ENCODE peak calls at places on chromosome 6, in four cellular contexts. One of them, this sample, is unnamed.

GRCh38 chr6:42441059-42441471 is 10.7 kb downstream of the TRERF1 start:
- DNase-seq in hypothalamus: no peak
- DNase-seq in GM10248: no peak
- DNase-seq in effector memory CD4-positive, alpha-beta T cell: no peak
- DNase-seq in this sample: no peak

GRCh38 chr6:133814797-133815196 is 74.1 kb upstream of the TCF21 start:
- DNase-seq in GM10248: no peak
- DNase-seq in hypothalamus: no peak
- DNase-seq in effector memory CD4-positive, alpha-beta T cell: no peak
- DNase-seq in this sample: no peak

GRCh38 chr6:5866547-5867051 is 140.1 kb downstream of the NRN1 start:
- DNase-seq in effector memory CD4-positive, alpha-beta T cell: no peak
- DNase-seq in hypothalamus: no peak
- DNase-seq in GM10248: no peak
- DNase-seq in this sample: no peak

GRCh38 chr6:108904731-108905130 is 56.5 kb downstream of the ARMC2 start:
- DNase-seq in hypothalamus: no peak
- DNase-seq in effector memory CD4-positive, alpha-beta T cell: no peak
- DNase-seq in GM10248: peak; percentile 37
- DNase-seq in this sample: no peak

GRCh38 chr6:47044418-47044817 is 2.3 kb upstream of the ADGRF1 start:
- DNase-seq in GM10248: no peak
- DNase-seq in hypothalamus: no peak
- DNase-seq in effector memory CD4-positive, alpha-beta T cell: no peak
- DNase-seq in this sample: no peak

GRCh38 chr6:41488392-41489129 is 57.6 kb upstream of the FOXP4 start:
- DNase-seq in hypothalamus: no peak
- DNase-seq in effector memory CD4-positive, alpha-beta T cell: no peak
- DNase-seq in GM10248: peak; percentile 70
- DNase-seq in this sample: no peak

GRCh38 chr6:36623547-36624459 is 29.6 kb downstream of the SRSF3 start:
- DNase-seq in GM10248: peak; percentile 84
- DNase-seq in effector memory CD4-positive, alpha-beta T cell: peak; percentile 67
- DNase-seq in hypothalamus: peak; percentile 42
- DNase-seq in this sample: peak; percentile 76

GRCh38 chr6:14077193-14077853 is 40.2 kb upstream of the CD83 start:
- DNase-seq in hypothalamus: no peak
- DNase-seq in GM10248: no peak
- DNase-seq in effector memory CD4-positive, alpha-beta T cell: no peak
- DNase-seq in this sample: no peak

GRCh38 chr6:158018370-158018771 is 36.7 kb downstream of the SYNJ2 start:
- DNase-seq in effector memory CD4-positive, alpha-beta T cell: no peak
- DNase-seq in hypothalamus: no peak
- DNase-seq in GM10248: no peak
- DNase-seq in this sample: no peak

GRCh38 chr6:92122746-92123145 is 1296.6 kb downstream of the EPHA7 start:
- DNase-seq in GM10248: no peak
- DNase-seq in hypothalamus: no peak
- DNase-seq in effector memory CD4-positive, alpha-beta T cell: no peak
- DNase-seq in this sample: no peak

GRCh38 chr6:72322778-72323177 is 299.1 kb upstream of the KCNQ5 start:
- DNase-seq in effector memory CD4-positive, alpha-beta T cell: no peak
- DNase-seq in hypothalamus: no peak
- DNase-seq in GM10248: no peak
- DNase-seq in this sample: no peak

GRCh38 chr6:92577077-92577719 is 842.2 kb downstream of the EPHA7 start:
- DNase-seq in GM10248: no peak
- DNase-seq in hypothalamus: no peak
- DNase-seq in effector memory CD4-positive, alpha-beta T cell: no peak
- DNase-seq in this sample: no peak

GRCh38 chr6:135030056-135030473 is 24.6 kb downstream of the HBS1L start:
- DNase-seq in GM10248: peak; percentile 68
- DNase-seq in effector memory CD4-positive, alpha-beta T cell: no peak
- DNase-seq in hypothalamus: no peak
- DNase-seq in this sample: no peak

GRCh38 chr6:3471711-3472110 is 14.9 kb upstream of the SLC22A23 start:
- DNase-seq in effector memory CD4-positive, alpha-beta T cell: no peak
- DNase-seq in GM10248: no peak
- DNase-seq in hypothalamus: no peak
- DNase-seq in this sample: no peak

GRCh38 chr6:39402239-39402751 is 79.8 kb upstream of the KCNK16 start:
- DNase-seq in GM10248: no peak
- DNase-seq in effector memory CD4-positive, alpha-beta T cell: no peak
- DNase-seq in hypothalamus: no peak
- DNase-seq in this sample: no peak

GRCh38 chr6:134621858-134622257 is 303.9 kb upstream of the SGK1 start:
- DNase-seq in hypothalamus: no peak
- DNase-seq in GM10248: no peak
- DNase-seq in effector memory CD4-positive, alpha-beta T cell: no peak
- DNase-seq in this sample: no peak

GRCh38 chr6:18823782-18824386 is 436.7 kb downstream of the RNF144B start:
- DNase-seq in effector memory CD4-positive, alpha-beta T cell: no peak
- DNase-seq in hypothalamus: no peak
- DNase-seq in GM10248: no peak
- DNase-seq in this sample: peak; percentile 1

GRCh38 chr6:108260126-108260808 is 573 bp downstream of the SNX3 start:
- DNase-seq in GM10248: peak; percentile 58
- DNase-seq in hypothalamus: peak; percentile 29
- DNase-seq in effector memory CD4-positive, alpha-beta T cell: no peak
- DNase-seq in this sample: no peak

GRCh38 chr6:19638931-19639330 is 198.2 kb upstream of the ID4 start:
- DNase-seq in effector memory CD4-positive, alpha-beta T cell: no peak
- DNase-seq in GM10248: no peak
- DNase-seq in hypothalamus: no peak
- DNase-seq in this sample: no peak

GRCh38 chr6:1263850-1264377 is 48.0 kb upstream of the FOXQ1 start:
- DNase-seq in effector memory CD4-positive, alpha-beta T cell: no peak
- DNase-seq in GM10248: no peak
- DNase-seq in hypothalamus: no peak
- DNase-seq in this sample: no peak

GRCh38 chr6:158414900-158415299 is 102.6 kb downstream of the TULP4 start:
- DNase-seq in effector memory CD4-positive, alpha-beta T cell: no peak
- DNase-seq in hypothalamus: no peak
- DNase-seq in GM10248: no peak
- DNase-seq in this sample: no peak

GRCh38 chr6:35522660-35523658 is 10.3 kb upstream of the TULP1 start:
- DNase-seq in GM10248: peak; percentile 87
- DNase-seq in hypothalamus: no peak
- DNase-seq in effector memory CD4-positive, alpha-beta T cell: peak; percentile 67
- DNase-seq in this sample: peak; percentile 76

GRCh38 chr6:105359419-105360366 is 43.2 kb downstream of the PREP start:
- DNase-seq in GM10248: no peak
- DNase-seq in effector memory CD4-positive, alpha-beta T cell: no peak
- DNase-seq in hypothalamus: no peak
- DNase-seq in this sample: no peak

GRCh38 chr6:105204331-105204730 is 24.5 kb upstream of the POPDC3 start:
- DNase-seq in effector memory CD4-positive, alpha-beta T cell: no peak
- DNase-seq in GM10248: no peak
- DNase-seq in hypothalamus: no peak
- DNase-seq in this sample: no peak

GRCh38 chr6:90440586-90441338 is 144.1 kb upstream of the BACH2 start:
- DNase-seq in hypothalamus: no peak
- DNase-seq in effector memory CD4-positive, alpha-beta T cell: no peak
- DNase-seq in GM10248: no peak
- DNase-seq in this sample: no peak

GRCh38 chr6:1385129-1386042 is 4.0 kb upstream of the FOXF2 start:
- DNase-seq in GM10248: no peak
- DNase-seq in hypothalamus: no peak
- DNase-seq in effector memory CD4-positive, alpha-beta T cell: no peak
- DNase-seq in this sample: no peak

GRCh38 chr6:116446399-116446798 is 14.8 kb upstream of the CALHM6 start:
- DNase-seq in GM10248: no peak
- DNase-seq in hypothalamus: no peak
- DNase-seq in effector memory CD4-positive, alpha-beta T cell: no peak
- DNase-seq in this sample: no peak

GRCh38 chr6:1624848-1625341 is 15.2 kb downstream of the FOXC1 start:
- DNase-seq in hypothalamus: no peak
- DNase-seq in effector memory CD4-positive, alpha-beta T cell: no peak
- DNase-seq in GM10248: no peak
- DNase-seq in this sample: no peak